ENCODE peak calls at places on chromosome 21, in nine cellular contexts. M, F, N, G, V, K, E, X and Y are unnamed samples.

GRCh38 chr21:26167593-26167992 is 3.0 kb downstream of the APP start:
- DNase-seq in M (no peak), F (no peak), N (no peak), G (peak), V (peak), K (no peak), E (no peak), X (peak), Y (no peak)

GRCh38 chr21:34870246-34870645 is 178.9 kb downstream of the RUNX1 start:
- DNase-seq in M (no peak), F (no peak), N (no peak), G (no peak), V (no peak), K (no peak), E (no peak), X (no peak), Y (no peak)

GRCh38 chr21:32597205-32597604 is 11.9 kb upstream of the TCP10L start:
- DNase-seq in M (peak), F (no peak), N (peak), G (no peak), V (no peak), K (no peak), E (no peak), X (no peak), Y (no peak)

GRCh38 chr21:46622226-46622625 is 13.2 kb upstream of the PRMT2 start:
- DNase-seq in M (no peak), F (peak), N (no peak), G (no peak), V (peak), K (peak), E (no peak), X (no peak), Y (peak)

GRCh38 chr21:29360799-29361765 is 62.4 kb downstream of the BACH1 start:
- DNase-seq in M (no peak), F (no peak), N (no peak), G (peak), V (peak), K (no peak), E (no peak), X (peak), Y (no peak)

GRCh38 chr21:19683492-19683891 is 1279.9 kb upstream of the TMPRSS15 start:
- DNase-seq in M (no peak), F (no peak), N (no peak), G (no peak), V (no peak), K (no peak), E (no peak), X (no peak), Y (no peak)

GRCh38 chr21:45970674-45971486 is 10.7 kb upstream of the COL6A1 start:
- DNase-seq in M (peak), F (peak), N (no peak), G (no peak), V (peak), K (no peak), E (peak), X (peak), Y (no peak)

GRCh38 chr21:28538987-28539622 is 453.6 kb downstream of the LTN1 start:
- DNase-seq in M (peak), F (no peak), N (peak), G (no peak), V (no peak), K (no peak), E (no peak), X (no peak), Y (no peak)

GRCh38 chr21:43659136-43660000 is at the start of the genes HSF2BP and RRP1B:
- DNase-seq in M (peak), F (peak), N (no peak), G (peak), V (peak), K (peak), E (peak), X (peak), Y (peak)

GRCh38 chr21:39518055-39518844 is 66.5 kb downstream of the SH3BGR start:
- DNase-seq in M (peak), F (peak), N (peak), G (peak), V (peak), K (peak), E (peak), X (peak), Y (no peak)

GRCh38 chr21:34795152-34796141 is 126.7 kb downstream of the CLIC6 start:
- DNase-seq in M (peak), F (no peak), N (no peak), G (no peak), V (no peak), K (no peak), E (no peak), X (peak), Y (no peak)

GRCh38 chr21:44818636-44819011 is 762 bp upstream of the SUMO3 start:
- DNase-seq in M (no peak), F (no peak), N (no peak), G (no peak), V (peak), K (no peak), E (no peak), X (no peak), Y (no peak)

GRCh38 chr21:45523411-45524101 is 18.7 kb downstream of the SLC19A1 start:
- DNase-seq in M (no peak), F (peak), N (no peak), G (no peak), V (no peak), K (no peak), E (no peak), X (no peak), Y (no peak)

GRCh38 chr21:43362306-43362927 is 64.5 kb downstream of the SIK1 start:
- DNase-seq in M (peak), F (peak), N (no peak), G (peak), V (peak), K (peak), E (no peak), X (peak), Y (no peak)

GRCh38 chr21:44011774-44012473 is at the start of gene TRAPPC10:
- DNase-seq in M (peak), F (peak), N (no peak), G (peak), V (peak), K (peak), E (peak), X (peak), Y (peak)